ENCODE peak calls at places on chromosomes 3 and 15, in ten cellular contexts. One of them, this sample, is unnamed.

GRCh38 chr15:42057744-42058646 is 36.4 kb downstream of the PLA2G4D start:
- DNase-seq in A549: no peak
- DNase-seq in sigmoid colon: no peak
- DNase-seq in posterior cingulate gyrus: no peak
- DNase-seq in activated naive CD4-positive, alpha-beta T cell: no peak
- DNase-seq in non-pigmented ciliary epithelial cell: no peak
- DNase-seq in HCT116: no peak
- DNase-seq in NCI-H510A treated with DMSO at 0.1 percent for 48 hours: no peak
- DNase-seq in fibroblast of pulmonary artery: no peak
- DNase-seq in ureter: no peak
- DNase-seq in this sample: no peak

GRCh38 chr3:65667963-65668362 is 370.8 kb downstream of the MAGI1 start:
- DNase-seq in A549: no peak
- DNase-seq in activated naive CD4-positive, alpha-beta T cell: no peak
- DNase-seq in sigmoid colon: no peak
- DNase-seq in NCI-H510A treated with DMSO at 0.1 percent for 48 hours: no peak
- DNase-seq in non-pigmented ciliary epithelial cell: no peak
- DNase-seq in HCT116: no peak
- DNase-seq in fibroblast of pulmonary artery: no peak
- DNase-seq in ureter: no peak
- DNase-seq in posterior cingulate gyrus: no peak
- DNase-seq in this sample: no peak

GRCh38 chr15:76983588-76984379 is 11.1 kb upstream of the PSTPIP1 start:
- DNase-seq in activated naive CD4-positive, alpha-beta T cell: no peak
- DNase-seq in A549: no peak
- DNase-seq in NCI-H510A treated with DMSO at 0.1 percent for 48 hours: no peak
- DNase-seq in posterior cingulate gyrus: no peak
- DNase-seq in HCT116: no peak
- DNase-seq in sigmoid colon: no peak
- DNase-seq in non-pigmented ciliary epithelial cell: no peak
- DNase-seq in ureter: no peak
- DNase-seq in fibroblast of pulmonary artery: no peak
- DNase-seq in this sample: no peak

GRCh38 chr15:63600001-63600645 is 2.9 kb downstream of the FBXL22 start:
- DNase-seq in fibroblast of pulmonary artery: peak
- DNase-seq in posterior cingulate gyrus: no peak
- DNase-seq in ureter: no peak
- DNase-seq in activated naive CD4-positive, alpha-beta T cell: no peak
- DNase-seq in non-pigmented ciliary epithelial cell: no peak
- DNase-seq in A549: peak
- DNase-seq in NCI-H510A treated with DMSO at 0.1 percent for 48 hours: no peak
- DNase-seq in HCT116: no peak
- DNase-seq in sigmoid colon: peak
- DNase-seq in this sample: peak

GRCh38 chr3:123104550-123104949 is 37.7 kb downstream of the PDIA5 start:
- DNase-seq in sigmoid colon: no peak
- DNase-seq in A549: peak
- DNase-seq in NCI-H510A treated with DMSO at 0.1 percent for 48 hours: no peak
- DNase-seq in fibroblast of pulmonary artery: peak
- DNase-seq in posterior cingulate gyrus: peak
- DNase-seq in ureter: no peak
- DNase-seq in HCT116: no peak
- DNase-seq in activated naive CD4-positive, alpha-beta T cell: no peak
- DNase-seq in non-pigmented ciliary epithelial cell: no peak
- DNase-seq in this sample: no peak

GRCh38 chr15:66114863-66115425 is 138.6 kb downstream of the MEGF11 start:
- DNase-seq in activated naive CD4-positive, alpha-beta T cell: no peak
- DNase-seq in fibroblast of pulmonary artery: no peak
- DNase-seq in A549: no peak
- DNase-seq in HCT116: no peak
- DNase-seq in sigmoid colon: no peak
- DNase-seq in ureter: no peak
- DNase-seq in non-pigmented ciliary epithelial cell: no peak
- DNase-seq in NCI-H510A treated with DMSO at 0.1 percent for 48 hours: no peak
- DNase-seq in posterior cingulate gyrus: peak
- DNase-seq in this sample: no peak

GRCh38 chr15:40310993-40311392 is 3.3 kb upstream of the PLCB2 start:
- DNase-seq in fibroblast of pulmonary artery: no peak
- DNase-seq in NCI-H510A treated with DMSO at 0.1 percent for 48 hours: no peak
- DNase-seq in non-pigmented ciliary epithelial cell: no peak
- DNase-seq in posterior cingulate gyrus: peak
- DNase-seq in sigmoid colon: peak
- DNase-seq in ureter: no peak
- DNase-seq in A549: no peak
- DNase-seq in HCT116: no peak
- DNase-seq in activated naive CD4-positive, alpha-beta T cell: no peak
- DNase-seq in this sample: no peak

GRCh38 chr3:122464659-122465058 is 48.8 kb upstream of the WDR5B start:
- DNase-seq in posterior cingulate gyrus: no peak
- DNase-seq in NCI-H510A treated with DMSO at 0.1 percent for 48 hours: no peak
- DNase-seq in HCT116: no peak
- DNase-seq in activated naive CD4-positive, alpha-beta T cell: no peak
- DNase-seq in non-pigmented ciliary epithelial cell: no peak
- DNase-seq in sigmoid colon: no peak
- DNase-seq in fibroblast of pulmonary artery: no peak
- DNase-seq in ureter: no peak
- DNase-seq in A549: no peak
- DNase-seq in this sample: no peak

GRCh38 chr3:119149484-119149883 is 3.5 kb downstream of the TEX55 start:
- DNase-seq in posterior cingulate gyrus: no peak
- DNase-seq in NCI-H510A treated with DMSO at 0.1 percent for 48 hours: no peak
- DNase-seq in HCT116: no peak
- DNase-seq in A549: no peak
- DNase-seq in ureter: no peak
- DNase-seq in sigmoid colon: no peak
- DNase-seq in fibroblast of pulmonary artery: peak
- DNase-seq in non-pigmented ciliary epithelial cell: peak
- DNase-seq in activated naive CD4-positive, alpha-beta T cell: no peak
- DNase-seq in this sample: no peak

GRCh38 chr15:53559364-53560253 is 199.9 kb downstream of the WDR72 start:
- DNase-seq in ureter: no peak
- DNase-seq in posterior cingulate gyrus: no peak
- DNase-seq in activated naive CD4-positive, alpha-beta T cell: no peak
- DNase-seq in HCT116: no peak
- DNase-seq in non-pigmented ciliary epithelial cell: no peak
- DNase-seq in NCI-H510A treated with DMSO at 0.1 percent for 48 hours: no peak
- DNase-seq in A549: no peak
- DNase-seq in fibroblast of pulmonary artery: no peak
- DNase-seq in sigmoid colon: no peak
- DNase-seq in this sample: no peak

GRCh38 chr3:89059201-89059600 is 48.2 kb upstream of the EPHA3 start:
- DNase-seq in fibroblast of pulmonary artery: peak
- DNase-seq in ureter: no peak
- DNase-seq in non-pigmented ciliary epithelial cell: peak
- DNase-seq in A549: no peak
- DNase-seq in activated naive CD4-positive, alpha-beta T cell: no peak
- DNase-seq in NCI-H510A treated with DMSO at 0.1 percent for 48 hours: no peak
- DNase-seq in HCT116: no peak
- DNase-seq in posterior cingulate gyrus: no peak
- DNase-seq in sigmoid colon: no peak
- DNase-seq in this sample: no peak

GRCh38 chr15:94036156-94036555 is 195.2 kb upstream of the MCTP2 start:
- DNase-seq in non-pigmented ciliary epithelial cell: no peak
- DNase-seq in ureter: no peak
- DNase-seq in posterior cingulate gyrus: no peak
- DNase-seq in NCI-H510A treated with DMSO at 0.1 percent for 48 hours: no peak
- DNase-seq in activated naive CD4-positive, alpha-beta T cell: no peak
- DNase-seq in A549: no peak
- DNase-seq in sigmoid colon: no peak
- DNase-seq in HCT116: no peak
- DNase-seq in fibroblast of pulmonary artery: no peak
- DNase-seq in this sample: no peak

GRCh38 chr3:13022348-13023250 is 50.6 kb downstream of the IQSEC1 start:
- DNase-seq in non-pigmented ciliary epithelial cell: no peak
- DNase-seq in sigmoid colon: peak
- DNase-seq in A549: peak
- DNase-seq in fibroblast of pulmonary artery: peak
- DNase-seq in HCT116: no peak
- DNase-seq in posterior cingulate gyrus: peak
- DNase-seq in activated naive CD4-positive, alpha-beta T cell: no peak
- DNase-seq in ureter: no peak
- DNase-seq in NCI-H510A treated with DMSO at 0.1 percent for 48 hours: no peak
- DNase-seq in this sample: peak

GRCh38 chr15:27042230-27042629 is 71.2 kb downstream of the GABRG3 start:
- DNase-seq in NCI-H510A treated with DMSO at 0.1 percent for 48 hours: no peak
- DNase-seq in ureter: no peak
- DNase-seq in A549: no peak
- DNase-seq in activated naive CD4-positive, alpha-beta T cell: no peak
- DNase-seq in sigmoid colon: no peak
- DNase-seq in fibroblast of pulmonary artery: no peak
- DNase-seq in HCT116: no peak
- DNase-seq in non-pigmented ciliary epithelial cell: no peak
- DNase-seq in posterior cingulate gyrus: no peak
- DNase-seq in this sample: no peak

GRCh38 chr15:35705885-35706590 is 160.1 kb upstream of the DPH6 start:
- DNase-seq in fibroblast of pulmonary artery: peak
- DNase-seq in ureter: no peak
- DNase-seq in non-pigmented ciliary epithelial cell: no peak
- DNase-seq in activated naive CD4-positive, alpha-beta T cell: no peak
- DNase-seq in posterior cingulate gyrus: no peak
- DNase-seq in A549: no peak
- DNase-seq in NCI-H510A treated with DMSO at 0.1 percent for 48 hours: no peak
- DNase-seq in HCT116: no peak
- DNase-seq in sigmoid colon: no peak
- DNase-seq in this sample: no peak

GRCh38 chr3:191985691-191986090 is 524.7 kb downstream of the PYDC2 start:
- DNase-seq in posterior cingulate gyrus: peak
- DNase-seq in sigmoid colon: no peak
- DNase-seq in HCT116: no peak
- DNase-seq in activated naive CD4-positive, alpha-beta T cell: no peak
- DNase-seq in NCI-H510A treated with DMSO at 0.1 percent for 48 hours: no peak
- DNase-seq in ureter: no peak
- DNase-seq in A549: no peak
- DNase-seq in non-pigmented ciliary epithelial cell: no peak
- DNase-seq in fibroblast of pulmonary artery: no peak
- DNase-seq in this sample: no peak

GRCh38 chr15:90884719-90885431 is 571 bp downstream of the FES start:
- DNase-seq in non-pigmented ciliary epithelial cell: no peak
- DNase-seq in activated naive CD4-positive, alpha-beta T cell: no peak
- DNase-seq in ureter: peak
- DNase-seq in HCT116: no peak
- DNase-seq in posterior cingulate gyrus: peak
- DNase-seq in NCI-H510A treated with DMSO at 0.1 percent for 48 hours: no peak
- DNase-seq in fibroblast of pulmonary artery: no peak
- DNase-seq in A549: no peak
- DNase-seq in sigmoid colon: no peak
- DNase-seq in this sample: no peak

This sample was measured in NCI-H460.